ENCODE peak calls at places on chromosome 12, in four cellular contexts. T is GM03348, G is hepatic stellate cell, A is AG09309. D is an unnamed sample.
A peak's percentile ranks its signal among the peaks of the same experiment; 100 is the strongest.

GRCh38 chr12:66268562-66268961 is 33.7 kb upstream of the HELB start:
- DNase-seq in T (no peak), G (no peak), A (no peak), D (no peak)

GRCh38 chr12:6938353-6939186 is 5.0 kb upstream of the RNU7-1 start:
- DNase-seq in T (no peak), G (no peak), A (no peak), D (no peak)

GRCh38 chr12:119693006-119693405 is 25.1 kb downstream of the PRKAB1 start:
- DNase-seq in T (peak; percentile 86), G (peak; percentile 45), A (peak; percentile 99), D (no peak)

GRCh38 chr12:120402217-120402616 is 33.3 kb upstream of the MSI1 start:
- DNase-seq in T (no peak), G (no peak), A (no peak), D (peak; percentile 88)

GRCh38 chr12:123131291-123131831 is 19.5 kb downstream of the PITPNM2 start:
- DNase-seq in T (no peak), G (peak; percentile 23), A (no peak), D (peak; percentile 86)

GRCh38 chr12:64808110-64808509 is 16.3 kb upstream of the TBC1D30 start:
- DNase-seq in T (no peak), G (no peak), A (no peak), D (no peak)

GRCh38 chr12:123899368-123899767 is 73.3 kb downstream of the CCDC92 start:
- DNase-seq in T (no peak), G (no peak), A (no peak), D (no peak)

GRCh38 chr12:104201238-104202001 is 14.2 kb upstream of the TXNRD1 start:
- DNase-seq in T (peak; percentile 71), G (peak; percentile 50), A (peak; percentile 23), D (peak; percentile 83)

GRCh38 chr12:9347328-9348127 is 139.3 kb upstream of the PZP start:
- DNase-seq in T (no peak), G (no peak), A (peak; percentile 89), D (no peak)

GRCh38 chr12:53173085-53173715 is 7.3 kb upstream of the ZNF740 start:
- DNase-seq in T (peak; percentile 57), G (peak; percentile 64), A (no peak), D (peak; percentile 90)

GRCh38 chr12:51635371-51635770 is 44.3 kb downstream of the SCN8A start:
- DNase-seq in T (peak; percentile 29), G (no peak), A (no peak), D (no peak)

GRCh38 chr12:48350249-48351021 is at the start of gene ZNF641:
- DNase-seq in T (peak; percentile 95), G (peak; percentile 61), A (no peak), D (peak; percentile 96)

GRCh38 chr12:6819069-6820030 is 2.3 kb upstream of the GPR162 start:
- DNase-seq in T (no peak), G (no peak), A (no peak), D (peak; percentile 60)

GRCh38 chr12:28463396-28463795 is 273.1 kb downstream of the CCDC91 start:
- DNase-seq in T (no peak), G (no peak), A (no peak), D (no peak)

GRCh38 chr12:79897617-79898016 is 37.3 kb downstream of the PPP1R12A start:
- DNase-seq in T (peak; percentile 83), G (peak; percentile 35), A (peak; percentile 88), D (peak; percentile 73)

GRCh38 chr12:52805000-52805399 is 8.9 kb downstream of the KRT4 start:
- DNase-seq in T (no peak), G (no peak), A (no peak), D (no peak)

GRCh38 chr12:101793401-101793800 is 37.4 kb downstream of the GNPTAB start:
- DNase-seq in T (peak; percentile 70), G (peak; percentile 37), A (no peak), D (no peak)

GRCh38 chr12:53625373-53625945 is 723 bp downstream of the ATF7 start:
- DNase-seq in T (no peak), G (no peak), A (no peak), D (no peak)

GRCh38 chr12:89760783-89761182 is 52.1 kb upstream of the ATP2B1 start:
- DNase-seq in T (no peak), G (no peak), A (no peak), D (no peak)

D was measured in islet precursor cell.